ENCODE peak calls at places on chromosomes 7 and 10, in seven cellular contexts. E is SK-N-SH; C is SJCRH30; A is CD8-positive, alpha-beta T cell; H is testis; V is spleen; N is astrocyte of the spinal cord. M is an unnamed sample.

GRCh38 chr7:14024406-14024805 is 34.9 kb upstream of the ETV1 start:
- DNase-seq in A (no peak), C (no peak), V (no peak), N (no peak), H (no peak), E (no peak), M (no peak)

GRCh38 chr10:75772153-75772887 is 340.9 kb downstream of the LRMDA start:
- DNase-seq in V (no peak), N (peak), A (no peak), H (no peak), C (no peak), E (no peak), M (no peak)

GRCh38 chr7:155408657-155409586 is 49.0 kb upstream of the EN2 start:
- DNase-seq in N (no peak), C (peak), A (no peak), V (no peak), E (no peak), H (no peak), M (no peak)

GRCh38 chr7:12322903-12323300 is 80.8 kb downstream of the VWDE start:
- DNase-seq in E (no peak), C (no peak), H (no peak), V (no peak), A (no peak), N (no peak), M (no peak)

GRCh38 chr10:74151057-74151878 is at the start of gene ADK:
- DNase-seq in V (peak), C (peak), A (peak), E (peak), H (peak), N (peak), M (peak)

GRCh38 chr10:19169684-19170083 is 121.1 kb downstream of the MALRD1 start:
- DNase-seq in E (no peak), H (no peak), V (no peak), A (no peak), N (peak), C (no peak), M (no peak)

GRCh38 chr7:5388273-5388866 is 35.3 kb downstream of the TNRC18 start:
- DNase-seq in V (no peak), N (no peak), E (peak), H (no peak), C (no peak), A (no peak), M (no peak)

GRCh38 chr10:80100861-80101695 is 22.6 kb downstream of the TMEM254 start:
- DNase-seq in H (no peak), E (no peak), V (no peak), A (no peak), N (no peak), C (peak), M (no peak)

GRCh38 chr10:31782701-31783100 is 145.9 kb downstream of the ARHGAP12 start:
- DNase-seq in C (peak), H (no peak), N (no peak), V (no peak), E (no peak), A (no peak), M (no peak)

GRCh38 chr7:157004050-157004838 is 6.2 kb downstream of the MNX1 start:
- DNase-seq in N (peak), V (peak), A (no peak), E (peak), C (no peak), H (no peak), M (peak)

GRCh38 chr10:17684537-17684936 is 40.6 kb downstream of the STAM start:
- DNase-seq in H (no peak), A (no peak), V (no peak), N (no peak), E (no peak), C (no peak), M (no peak)

GRCh38 chr7:101754432-101755159 is 62.8 kb upstream of the CUX1 start:
- DNase-seq in A (no peak), C (peak), V (no peak), N (peak), E (peak), H (no peak), M (no peak)

GRCh38 chr7:89771003-89771636 is 383.1 kb upstream of the STEAP1 start:
- DNase-seq in V (no peak), A (no peak), C (no peak), H (no peak), N (no peak), E (no peak), M (no peak)

GRCh38 chr7:5462216-5462615 is 38.6 kb upstream of the TNRC18 start:
- DNase-seq in N (no peak), A (no peak), E (no peak), V (no peak), C (no peak), H (no peak), M (no peak)

DNA sequence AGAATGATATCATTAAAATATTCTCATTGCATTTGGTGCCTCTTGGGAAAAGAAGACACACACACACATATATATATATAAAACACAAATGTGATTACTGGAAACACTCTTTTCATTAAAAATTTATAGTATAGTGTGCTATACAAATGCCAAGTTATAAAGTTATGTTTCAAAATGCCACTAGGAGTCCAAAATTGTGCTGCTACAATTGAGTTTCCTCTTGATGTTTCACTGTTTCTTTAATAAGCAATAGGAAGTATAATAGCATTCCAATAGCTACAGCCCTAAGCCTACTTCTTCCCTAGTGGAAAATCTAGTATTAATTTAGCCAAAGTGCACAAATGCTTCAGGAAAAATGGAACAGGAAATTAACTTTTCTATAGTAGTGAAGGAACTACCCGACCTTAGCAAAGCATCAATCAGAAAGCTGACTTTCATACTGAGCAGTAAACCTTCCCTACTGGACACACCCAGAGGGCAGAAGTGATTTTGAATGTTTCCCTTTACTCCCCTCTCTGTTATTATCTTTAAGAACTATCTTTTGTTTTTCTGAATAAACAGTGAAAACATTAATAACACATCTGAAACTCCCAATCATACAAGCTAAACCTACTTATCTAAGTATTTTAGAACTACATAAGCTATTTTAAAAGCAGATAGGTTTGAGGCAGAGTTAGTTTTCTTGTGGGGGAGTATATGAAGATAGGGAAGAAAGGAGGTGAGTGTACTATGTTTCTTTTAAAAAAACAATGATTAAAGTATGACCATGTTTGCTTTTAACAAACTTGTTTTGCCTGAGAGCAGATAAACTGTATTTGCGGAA is 13.6 kb downstream of the CPED1 start:
- DNase-seq in C (no peak), E (no peak), N (peak), A (no peak), V (no peak), H (no peak), M (no peak)
- H3K4me3 ChIP-seq in C (no peak), E (no peak), N (no peak), A (no peak), V (no peak), H (no peak), M (no peak)

GRCh38 chr7:49774459-49775064 is 1.1 kb downstream of the VWC2 start:
- DNase-seq in A (no peak), H (no peak), V (peak), E (peak), C (no peak), N (no peak), M (no peak)
- H3K4me3 ChIP-seq in A (no peak), H (peak), V (no peak), E (no peak), C (no peak), N (no peak), M (peak)

GRCh38 chr7:38632411-38632810 is 1.2 kb upstream of the AMPH start:
- DNase-seq in N (no peak), V (no peak), H (no peak), A (no peak), C (no peak), E (no peak), M (no peak)
- H3K4me3 ChIP-seq in N (no peak), V (no peak), H (no peak), A (no peak), C (no peak), E (no peak), M (no peak)

GRCh38 chr10:25465582-25466372 is 291.0 kb downstream of the GPR158 start:
- DNase-seq in H (no peak), V (no peak), C (peak), N (no peak), E (no peak), A (no peak), M (no peak)
- H3K4me3 ChIP-seq in H (peak), V (no peak), C (peak), N (no peak), E (no peak), A (no peak), M (no peak)